ENCODE peak calls at places on chromosomes 4 and X, in eight cellular contexts. One of them, this sample, is unnamed.

GRCh38 chrX:54994099-54994498 is at the start of gene PFKFB1:
- DNase-seq in GM12878: no peak
- DNase-seq in colonic mucosa: no peak
- DNase-seq in CD4-positive, CD25-positive, alpha-beta regulatory T cell: no peak
- DNase-seq in OCI-LY7: no peak
- DNase-seq in fibroblast of pulmonary artery: no peak
- DNase-seq in tibial nerve: no peak
- DNase-seq in HFF-Myc: no peak
- DNase-seq in this sample: no peak

GRCh38 chrX:53930513-53931380 is 113.5 kb downstream of the PHF8 start:
- DNase-seq in GM12878: no peak
- DNase-seq in colonic mucosa: no peak
- DNase-seq in CD4-positive, CD25-positive, alpha-beta regulatory T cell: no peak
- DNase-seq in OCI-LY7: no peak
- DNase-seq in fibroblast of pulmonary artery: peak; percentile 72
- DNase-seq in tibial nerve: no peak
- DNase-seq in HFF-Myc: no peak
- DNase-seq in this sample: no peak

GRCh38 chrX:65837875-65838549 is 170.6 kb downstream of the MSN start:
- DNase-seq in GM12878: no peak
- DNase-seq in colonic mucosa: no peak
- DNase-seq in CD4-positive, CD25-positive, alpha-beta regulatory T cell: no peak
- DNase-seq in OCI-LY7: no peak
- DNase-seq in fibroblast of pulmonary artery: no peak
- DNase-seq in tibial nerve: no peak
- DNase-seq in HFF-Myc: no peak
- DNase-seq in this sample: no peak

GRCh38 chrX:1316527-1316926 is 20.1 kb upstream of the IL3RA start:
- DNase-seq in GM12878: no peak
- DNase-seq in colonic mucosa: peak; percentile 34
- DNase-seq in CD4-positive, CD25-positive, alpha-beta regulatory T cell: no peak
- DNase-seq in OCI-LY7: no peak
- DNase-seq in fibroblast of pulmonary artery: no peak
- DNase-seq in tibial nerve: peak; percentile 63
- DNase-seq in HFF-Myc: peak; percentile 10
- DNase-seq in this sample: no peak

GRCh38 chr4:145670422-145670821 is 9.5 kb upstream of the C4orf51 start:
- DNase-seq in GM12878: no peak
- DNase-seq in colonic mucosa: no peak
- DNase-seq in CD4-positive, CD25-positive, alpha-beta regulatory T cell: no peak
- DNase-seq in OCI-LY7: no peak
- DNase-seq in fibroblast of pulmonary artery: no peak
- DNase-seq in tibial nerve: no peak
- DNase-seq in HFF-Myc: no peak
- DNase-seq in this sample: no peak

GRCh38 chr4:47652092-47652491 is 167.0 kb downstream of the ATP10D start:
- DNase-seq in GM12878: no peak
- DNase-seq in colonic mucosa: no peak
- DNase-seq in CD4-positive, CD25-positive, alpha-beta regulatory T cell: no peak
- DNase-seq in OCI-LY7: no peak
- DNase-seq in fibroblast of pulmonary artery: no peak
- DNase-seq in tibial nerve: no peak
- DNase-seq in HFF-Myc: no peak
- DNase-seq in this sample: no peak

GRCh38 chr4:186719925-186720694 is 3.5 kb downstream of the FAT1 start:
- DNase-seq in GM12878: no peak
- DNase-seq in colonic mucosa: no peak
- DNase-seq in CD4-positive, CD25-positive, alpha-beta regulatory T cell: no peak
- DNase-seq in OCI-LY7: peak; percentile 52
- DNase-seq in fibroblast of pulmonary artery: peak; percentile 75
- DNase-seq in tibial nerve: no peak
- DNase-seq in HFF-Myc: no peak
- DNase-seq in this sample: no peak

GRCh38 chr4:3160325-3160915 is 85.9 kb downstream of the HTT start:
- DNase-seq in GM12878: no peak
- DNase-seq in colonic mucosa: no peak
- DNase-seq in CD4-positive, CD25-positive, alpha-beta regulatory T cell: no peak
- DNase-seq in OCI-LY7: no peak
- DNase-seq in fibroblast of pulmonary artery: no peak
- DNase-seq in tibial nerve: no peak
- DNase-seq in HFF-Myc: no peak
- DNase-seq in this sample: no peak

GRCh38 chr4:78059524-78059889 is 2.4 kb downstream of the FRAS1 start:
- DNase-seq in GM12878: no peak
- DNase-seq in colonic mucosa: peak; percentile 71
- DNase-seq in CD4-positive, CD25-positive, alpha-beta regulatory T cell: no peak
- DNase-seq in OCI-LY7: peak; percentile 50
- DNase-seq in fibroblast of pulmonary artery: peak; percentile 84
- DNase-seq in tibial nerve: peak; percentile 41
- DNase-seq in HFF-Myc: peak; percentile 90
- DNase-seq in this sample: peak; percentile 2

GRCh38 chr4:177105526-177105925 is 204.1 kb upstream of the NEIL3 start:
- DNase-seq in GM12878: no peak
- DNase-seq in colonic mucosa: no peak
- DNase-seq in CD4-positive, CD25-positive, alpha-beta regulatory T cell: no peak
- DNase-seq in OCI-LY7: no peak
- DNase-seq in fibroblast of pulmonary artery: no peak
- DNase-seq in tibial nerve: no peak
- DNase-seq in HFF-Myc: no peak
- DNase-seq in this sample: no peak

GRCh38 chr4:177441061-177441802 is 1.0 kb downstream of the AGA start:
- DNase-seq in GM12878: peak; percentile 17
- DNase-seq in colonic mucosa: peak; percentile 22
- DNase-seq in CD4-positive, CD25-positive, alpha-beta regulatory T cell: no peak
- DNase-seq in OCI-LY7: peak; percentile 79
- DNase-seq in fibroblast of pulmonary artery: peak; percentile 10
- DNase-seq in tibial nerve: peak; percentile 10
- DNase-seq in HFF-Myc: no peak
- DNase-seq in this sample: no peak

GRCh38 chr4:153151535-153152452 is 52.4 kb upstream of the TRIM2 start:
- DNase-seq in GM12878: no peak
- DNase-seq in colonic mucosa: peak; percentile 91
- DNase-seq in CD4-positive, CD25-positive, alpha-beta regulatory T cell: peak; percentile 35
- DNase-seq in OCI-LY7: no peak
- DNase-seq in fibroblast of pulmonary artery: peak; percentile 42
- DNase-seq in tibial nerve: no peak
- DNase-seq in HFF-Myc: no peak
- DNase-seq in this sample: no peak

GRCh38 chr4:27000820-27001219 is 140.2 kb downstream of the STIM2 start:
- DNase-seq in GM12878: no peak
- DNase-seq in colonic mucosa: no peak
- DNase-seq in CD4-positive, CD25-positive, alpha-beta regulatory T cell: no peak
- DNase-seq in OCI-LY7: peak; percentile 70
- DNase-seq in fibroblast of pulmonary artery: no peak
- DNase-seq in tibial nerve: no peak
- DNase-seq in HFF-Myc: no peak
- DNase-seq in this sample: no peak

GRCh38 chrX:20217279-20217678 is 49.4 kb downstream of the RPS6KA3 start:
- DNase-seq in GM12878: no peak
- DNase-seq in colonic mucosa: no peak
- DNase-seq in CD4-positive, CD25-positive, alpha-beta regulatory T cell: no peak
- DNase-seq in OCI-LY7: no peak
- DNase-seq in fibroblast of pulmonary artery: peak; percentile 77
- DNase-seq in tibial nerve: no peak
- DNase-seq in HFF-Myc: peak; percentile 24
- DNase-seq in this sample: no peak

GRCh38 chr4:147591048-147591577 is 26.1 kb upstream of the TMEM184C start:
- DNase-seq in GM12878: no peak
- DNase-seq in colonic mucosa: no peak
- DNase-seq in CD4-positive, CD25-positive, alpha-beta regulatory T cell: no peak
- DNase-seq in OCI-LY7: no peak
- DNase-seq in fibroblast of pulmonary artery: no peak
- DNase-seq in tibial nerve: no peak
- DNase-seq in HFF-Myc: no peak
- DNase-seq in this sample: no peak

GRCh38 chr4:83113429-83113786 is 1.1 kb downstream of the PLAC8 start:
- DNase-seq in GM12878: no peak
- DNase-seq in colonic mucosa: no peak
- DNase-seq in CD4-positive, CD25-positive, alpha-beta regulatory T cell: no peak
- DNase-seq in OCI-LY7: no peak
- DNase-seq in fibroblast of pulmonary artery: no peak
- DNase-seq in tibial nerve: no peak
- DNase-seq in HFF-Myc: no peak
- DNase-seq in this sample: no peak

GRCh38 chr4:83112678-83113428 is 1.7 kb downstream of the PLAC8 start:
- DNase-seq in GM12878: peak; percentile 50
- DNase-seq in colonic mucosa: no peak
- DNase-seq in CD4-positive, CD25-positive, alpha-beta regulatory T cell: no peak
- DNase-seq in OCI-LY7: no peak
- DNase-seq in fibroblast of pulmonary artery: no peak
- DNase-seq in tibial nerve: no peak
- DNase-seq in HFF-Myc: no peak
- DNase-seq in this sample: no peak

GRCh38 chr4:83110222-83110945 is 4.1 kb downstream of the PLAC8 start:
- DNase-seq in GM12878: peak; percentile 90
- DNase-seq in colonic mucosa: peak; percentile 95
- DNase-seq in CD4-positive, CD25-positive, alpha-beta regulatory T cell: peak; percentile 72
- DNase-seq in OCI-LY7: peak; percentile 93
- DNase-seq in fibroblast of pulmonary artery: peak; percentile 73
- DNase-seq in tibial nerve: peak; percentile 73
- DNase-seq in HFF-Myc: peak; percentile 79
- DNase-seq in this sample: peak; percentile 23

GRCh38 chr4:83110970-83111369 is 3.6 kb downstream of the PLAC8 start:
- DNase-seq in GM12878: no peak
- DNase-seq in colonic mucosa: no peak
- DNase-seq in CD4-positive, CD25-positive, alpha-beta regulatory T cell: no peak
- DNase-seq in OCI-LY7: no peak
- DNase-seq in fibroblast of pulmonary artery: no peak
- DNase-seq in tibial nerve: no peak
- DNase-seq in HFF-Myc: no peak
- DNase-seq in this sample: no peak

GRCh38 chr4:83112239-83112638 is 2.3 kb downstream of the PLAC8 start:
- DNase-seq in GM12878: peak; percentile 86
- DNase-seq in colonic mucosa: no peak
- DNase-seq in CD4-positive, CD25-positive, alpha-beta regulatory T cell: no peak
- DNase-seq in OCI-LY7: peak; percentile 88
- DNase-seq in fibroblast of pulmonary artery: no peak
- DNase-seq in tibial nerve: no peak
- DNase-seq in HFF-Myc: no peak
- DNase-seq in this sample: no peak
- H3K4me3 ChIP-seq in GM12878: peak overlapping the region; percentile 88
- H3K4me3 ChIP-seq in colonic mucosa: peak overlapping the region; percentile 37
- H3K4me3 ChIP-seq in CD4-positive, CD25-positive, alpha-beta regulatory T cell: peak overlapping the region; percentile 91
- H3K4me3 ChIP-seq in OCI-LY7: no peak overlapping the region
- H3K4me3 ChIP-seq in fibroblast of pulmonary artery: no peak overlapping the region
- H3K4me3 ChIP-seq in tibial nerve: peak overlapping the region; percentile 35
- H3K4me3 ChIP-seq in HFF-Myc: no peak overlapping the region
- H3K4me3 ChIP-seq in this sample: no peak overlapping the region

DNA sequence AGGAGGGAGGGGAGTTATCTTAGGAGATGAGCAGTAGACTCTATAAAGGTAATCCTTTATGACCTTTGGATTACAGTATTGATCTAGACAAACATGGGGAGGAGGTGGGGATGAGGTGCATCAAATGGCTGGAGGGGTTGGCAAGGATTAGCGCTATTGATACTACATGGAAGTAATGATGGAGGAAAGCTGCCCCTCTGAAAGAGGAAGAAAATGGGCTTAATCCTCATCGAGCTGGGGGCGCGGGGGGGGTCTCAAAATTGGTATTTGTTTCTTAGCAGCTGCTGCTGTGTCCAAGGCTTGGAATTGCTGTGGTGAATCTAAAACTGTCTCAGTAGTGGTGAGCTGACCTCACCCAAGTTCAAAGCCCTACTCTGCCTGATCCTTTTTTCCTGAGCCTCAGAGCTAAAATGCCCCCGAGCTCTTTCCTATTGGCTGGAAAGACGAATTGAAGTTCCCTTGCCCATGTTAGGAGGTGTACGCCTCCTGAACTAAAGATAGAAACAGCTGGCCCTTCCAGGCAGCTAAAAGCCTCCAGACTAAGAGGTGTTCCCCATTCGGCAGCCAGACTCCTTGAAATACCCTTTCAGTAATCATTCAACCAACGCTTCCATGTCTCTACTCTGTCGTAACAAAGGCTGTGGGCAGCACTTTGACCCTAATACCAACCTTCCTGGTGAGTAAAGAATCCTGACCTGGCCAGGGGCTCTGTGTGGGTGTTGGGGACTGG is at the start of gene ITGB1BP2:
- DNase-seq in GM12878: no peak
- DNase-seq in colonic mucosa: no peak
- DNase-seq in CD4-positive, CD25-positive, alpha-beta regulatory T cell: no peak
- DNase-seq in OCI-LY7: no peak
- DNase-seq in fibroblast of pulmonary artery: peak; percentile 45
- DNase-seq in tibial nerve: no peak
- DNase-seq in HFF-Myc: no peak
- DNase-seq in this sample: peak; percentile 1
- H3K4me3 ChIP-seq in GM12878: no peak within 1 kb of the TSS
- H3K4me3 ChIP-seq in colonic mucosa: no peak within 1 kb of the TSS
- H3K4me3 ChIP-seq in CD4-positive, CD25-positive, alpha-beta regulatory T cell: no peak within 1 kb of the TSS
- H3K4me3 ChIP-seq in OCI-LY7: no peak within 1 kb of the TSS
- H3K4me3 ChIP-seq in fibroblast of pulmonary artery: no peak within 1 kb of the TSS
- H3K4me3 ChIP-seq in tibial nerve: no peak within 1 kb of the TSS
- H3K4me3 ChIP-seq in HFF-Myc: no peak within 1 kb of the TSS
- H3K4me3 ChIP-seq in this sample: peak within 1 kb of the TSS; percentile 63

GRCh38 chrX:87727615-87728014 is 210.0 kb downstream of the KLHL4 start:
- DNase-seq in GM12878: no peak
- DNase-seq in colonic mucosa: no peak
- DNase-seq in CD4-positive, CD25-positive, alpha-beta regulatory T cell: no peak
- DNase-seq in OCI-LY7: no peak
- DNase-seq in fibroblast of pulmonary artery: no peak
- DNase-seq in tibial nerve: no peak
- DNase-seq in HFF-Myc: no peak
- DNase-seq in this sample: no peak

GRCh38 chrX:87728024-87728423 is 210.4 kb downstream of the KLHL4 start:
- DNase-seq in GM12878: no peak
- DNase-seq in colonic mucosa: no peak
- DNase-seq in CD4-positive, CD25-positive, alpha-beta regulatory T cell: no peak
- DNase-seq in OCI-LY7: no peak
- DNase-seq in fibroblast of pulmonary artery: no peak
- DNase-seq in tibial nerve: no peak
- DNase-seq in HFF-Myc: no peak
- DNase-seq in this sample: no peak

GRCh38 chrX:87732133-87732532 is 214.5 kb downstream of the KLHL4 start:
- DNase-seq in GM12878: no peak
- DNase-seq in colonic mucosa: no peak
- DNase-seq in CD4-positive, CD25-positive, alpha-beta regulatory T cell: no peak
- DNase-seq in OCI-LY7: no peak
- DNase-seq in fibroblast of pulmonary artery: no peak
- DNase-seq in tibial nerve: no peak
- DNase-seq in HFF-Myc: no peak
- DNase-seq in this sample: no peak

DNA sequence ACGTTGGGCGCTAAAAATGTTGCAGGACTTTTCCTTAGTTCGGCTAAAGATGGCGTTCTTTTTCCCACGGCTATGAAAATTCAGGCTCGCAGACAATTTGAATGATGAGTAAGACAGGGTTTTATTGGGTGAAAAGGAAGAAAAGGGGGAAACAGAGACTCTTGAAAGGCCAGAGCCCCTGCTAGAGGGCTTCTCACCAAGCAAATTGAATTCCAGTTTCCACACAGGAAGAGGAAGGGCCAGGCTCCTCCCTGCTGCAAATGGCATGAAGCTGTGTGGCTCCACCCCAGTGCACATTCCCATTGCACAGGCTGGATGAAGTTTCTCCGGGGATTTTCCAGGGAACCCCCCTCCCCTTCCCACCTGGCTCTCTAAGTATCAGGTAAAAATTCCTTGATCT is 210.9 kb downstream of the KLHL4 start:
- DNase-seq in GM12878: no peak
- DNase-seq in colonic mucosa: no peak
- DNase-seq in CD4-positive, CD25-positive, alpha-beta regulatory T cell: no peak
- DNase-seq in OCI-LY7: no peak
- DNase-seq in fibroblast of pulmonary artery: no peak
- DNase-seq in tibial nerve: no peak
- DNase-seq in HFF-Myc: no peak
- DNase-seq in this sample: no peak
- H3K4me3 ChIP-seq in GM12878: no peak overlapping the region
- H3K4me3 ChIP-seq in colonic mucosa: no peak overlapping the region
- H3K4me3 ChIP-seq in CD4-positive, CD25-positive, alpha-beta regulatory T cell: no peak overlapping the region
- H3K4me3 ChIP-seq in OCI-LY7: no peak overlapping the region
- H3K4me3 ChIP-seq in fibroblast of pulmonary artery: no peak overlapping the region
- H3K4me3 ChIP-seq in tibial nerve: no peak overlapping the region
- H3K4me3 ChIP-seq in HFF-Myc: no peak overlapping the region
- H3K4me3 ChIP-seq in this sample: no peak overlapping the region

GRCh38 chrX:113594504-113594903 is 753.9 kb upstream of the AMOT start:
- DNase-seq in GM12878: no peak
- DNase-seq in colonic mucosa: no peak
- DNase-seq in CD4-positive, CD25-positive, alpha-beta regulatory T cell: no peak
- DNase-seq in OCI-LY7: no peak
- DNase-seq in fibroblast of pulmonary artery: no peak
- DNase-seq in tibial nerve: no peak
- DNase-seq in HFF-Myc: no peak
- DNase-seq in this sample: no peak
- H3K4me3 ChIP-seq in GM12878: no peak overlapping the region
- H3K4me3 ChIP-seq in colonic mucosa: no peak overlapping the region
- H3K4me3 ChIP-seq in CD4-positive, CD25-positive, alpha-beta regulatory T cell: no peak overlapping the region
- H3K4me3 ChIP-seq in OCI-LY7: no peak overlapping the region
- H3K4me3 ChIP-seq in fibroblast of pulmonary artery: no peak overlapping the region
- H3K4me3 ChIP-seq in tibial nerve: no peak overlapping the region
- H3K4me3 ChIP-seq in HFF-Myc: no peak overlapping the region
- H3K4me3 ChIP-seq in this sample: no peak overlapping the region